ENCODE peak calls at places on chromosome 12, in seven cellular contexts. X, H, L, O, I, F and C are unnamed samples. For H3K4me1 and H3K36me3, the result is how much of the 10 kb centered on the place peaks cover.

GRCh38 chr12:79547735-79548347 is 142.9 kb downstream of the PAWR start:
- DNase-seq in H (no peak), I (peak), F (no peak), O (peak), L (peak), X (peak), C (peak)

GRCh38 chr12:1917172-1918070 is 1.0 kb downstream of the CACNA2D4 start:
- DNase-seq in O (no peak), H (peak), L (no peak), X (no peak), I (peak), F (no peak), C (no peak)

GRCh38 chr12:13376627-13377373 is 180.3 kb downstream of the EMP1 start:
- DNase-seq in X (no peak), F (no peak), O (no peak), I (peak), H (peak), L (peak), C (no peak)

GRCh38 chr12:45469902-45470301 is 254.0 kb downstream of the ANO6 start:
- DNase-seq in F (no peak), I (no peak), H (no peak), O (no peak), X (no peak), L (no peak), C (no peak)

GRCh38 chr12:2854669-2855453 is 2.0 kb downstream of the TEX52 start:
- DNase-seq in H (no peak), I (peak), O (no peak), X (no peak), L (peak), F (no peak), C (no peak)

GRCh38 chr12:68497702-68498101 is 113.0 kb upstream of the RAP1B start:
- DNase-seq in X (peak), F (no peak), H (no peak), L (no peak), O (no peak), I (no peak), C (peak)

GRCh38 chr12:13390381-13390856 is 193.9 kb downstream of the EMP1 start:
- DNase-seq in O (peak), X (peak), L (peak), F (peak), H (peak), I (peak), C (peak)

GRCh38 chr12:73547421-73547820 is 990.2 kb upstream of the ATXN7L3B start:
- DNase-seq in L (no peak), F (no peak), I (no peak), H (no peak), X (no peak), O (no peak), C (peak)

GRCh38 chr12:64674367-64674922 is 64.2 kb downstream of the RASSF3 start:
- DNase-seq in F (no peak), O (no peak), L (no peak), X (no peak), I (no peak), H (no peak), C (no peak)

GRCh38 chr12:65594373-65594772 is 229.9 kb upstream of the HMGA2 start:
- DNase-seq in L (no peak), X (no peak), H (no peak), O (no peak), I (no peak), F (no peak), C (peak)

GRCh38 chr12:64450711-64451486 is 1.0 kb upstream of the TBK1 start:
- DNase-seq in F (no peak), I (peak), X (peak), L (no peak), O (no peak), H (no peak), C (peak)

GRCh38 chr12:4139191-4139590 is 134.4 kb upstream of the CCND2 start:
- DNase-seq in O (no peak), X (no peak), F (no peak), H (no peak), L (no peak), I (no peak), C (no peak)

GRCh38 chr12:92138144-92138543 is 7.5 kb downstream of the BTG1 start:
- DNase-seq in X (peak), L (no peak), F (no peak), H (no peak), I (no peak), O (no peak), C (peak)

GRCh38 chr12:113474635-113475436 is 3.2 kb upstream of the LHX5 start:
- DNase-seq in H (no peak), L (no peak), F (no peak), I (no peak), X (no peak), O (no peak), C (no peak)

GRCh38 chr12:54993181-54993835 is 8.7 kb upstream of the TESPA1 start:
- DNase-seq in F (no peak), L (peak), X (peak), O (peak), I (peak), H (peak), C (peak)

GRCh38 chr12:96408993-96409392 is 8.8 kb upstream of the CDK17 start:
- DNase-seq in F (no peak), L (no peak), O (no peak), X (no peak), H (no peak), I (no peak), C (no peak)

GRCh38 chr12:131047789-131048610 is 94.3 kb downstream of the ADGRD1 start:
- DNase-seq in O (peak), I (no peak), H (no peak), X (no peak), F (no peak), L (no peak), C (no peak)

GRCh38 chr12:104292872-104293794 is 10.4 kb upstream of the EID3 start:
- DNase-seq in O (no peak), H (no peak), F (no peak), L (no peak), I (no peak), X (no peak), C (peak)

GRCh38 chr12:91074851-91075250 is 17.0 kb upstream of the KERA start:
- DNase-seq in H (no peak), X (no peak), L (no peak), F (no peak), O (no peak), I (no peak), C (no peak)

GRCh38 chr12:47868041-47868440 is 36.8 kb downstream of the VDR start:
- DNase-seq in O (no peak), L (peak), H (no peak), X (no peak), F (no peak), I (peak), C (peak)

GRCh38 chr12:1204581-1205121 is 213.6 kb downstream of the ERC1 start:
- DNase-seq in H (no peak), I (no peak), F (no peak), L (no peak), X (peak), O (no peak), C (peak)

GRCh38 chr12:113097716-113098427 is 37.7 kb downstream of the RASAL1 start:
- DNase-seq in O (no peak), X (peak), F (peak), L (no peak), H (no peak), I (no peak), C (peak)

GRCh38 chr12:67943295-67943892 is 45.9 kb upstream of the IFNG-AS1 start:
- DNase-seq in O (peak), H (peak), I (peak), L (peak), F (no peak), X (peak), C (peak)

GRCh38 chr12:49200882-49201594 is 12.2 kb upstream of the TUBA1A start:
- DNase-seq in H (no peak), X (peak), L (no peak), F (no peak), I (no peak), O (no peak), C (peak)

GRCh38 chr12:67716817-67717216 is 68.3 kb downstream of the DYRK2 start:
- DNase-seq in X (peak), O (no peak), H (no peak), F (no peak), I (no peak), L (no peak), C (peak)

GRCh38 chr12:108360487-108360886 is 21.4 kb upstream of the CMKLR1 start:
- DNase-seq in F (no peak), X (peak), L (no peak), H (no peak), I (no peak), O (no peak), C (peak)

GRCh38 chr12:30964896-30965612 is 38.5 kb downstream of the TSPAN11 start:
- DNase-seq in F (no peak), H (no peak), I (no peak), X (no peak), L (no peak), O (no peak), C (no peak)

GRCh38 chr12:752673-753400 is 458 bp downstream of the WNK1 start:
- DNase-seq in F (peak), L (peak), X (peak), I (peak), O (peak), H (peak), C (peak)

GRCh38 chr12:112018571-112019237 is 5.5 kb downstream of the ERP29 start:
- DNase-seq in X (peak), L (no peak), O (no peak), F (no peak), I (no peak), H (no peak), C (peak)

GRCh38 chr12:109389146-109389545 is 41.4 kb downstream of the MYO1H start:
- DNase-seq in O (no peak), H (no peak), L (no peak), F (no peak), X (peak), I (no peak), C (no peak)

GRCh38 chr12:114041136-114041535 is 75.0 kb upstream of the RBM19 start:
- DNase-seq in L (no peak), F (no peak), I (no peak), X (no peak), H (no peak), O (no peak), C (no peak)

GRCh38 chr12:51377099-51377984 is 13.9 kb downstream of the GALNT6 start:
- DNase-seq in F (no peak), L (no peak), O (no peak), X (no peak), H (no peak), I (no peak), C (peak)

GRCh38 chr12:14984036-14984435 is 11.2 kb downstream of the PDE6H start:
- DNase-seq in F (no peak), O (no peak), H (no peak), X (no peak), I (no peak), L (no peak), C (no peak)

GRCh38 chr12:105451798-105452197 is 121.3 kb downstream of the C12orf75 start:
- DNase-seq in O (no peak), I (no peak), F (no peak), X (no peak), L (no peak), H (no peak), C (no peak)

GRCh38 chr12:11824069-11824468 is 174.6 kb downstream of the ETV6 start:
- DNase-seq in O (no peak), F (no peak), I (no peak), X (no peak), H (no peak), L (no peak), C (no peak)

GRCh38 chr12:52190860-52191729 is 719 bp downstream of the KRT80 start:
- DNase-seq in F (no peak), H (no peak), L (no peak), X (peak), O (no peak), I (no peak), C (no peak)

GRCh38 chr12:110577717-110578521 is 5.2 kb downstream of the PPTC7 start:
- DNase-seq in F (no peak), L (peak), X (peak), H (no peak), I (peak), O (no peak), C (peak)

GRCh38 chr12:29067430-29067829 is 81.6 kb upstream of the FAR2 start:
- DNase-seq in H (no peak), X (no peak), F (no peak), O (no peak), L (no peak), I (no peak), C (no peak)

GRCh38 chr12:114480309-114481199 is 74.6 kb upstream of the TBX5 start:
- DNase-seq in X (peak), O (no peak), H (no peak), I (no peak), L (no peak), F (no peak), C (peak)

GRCh38 chr12:124718052-124718451 is 145.6 kb downstream of the SCARB1 start:
- DNase-seq in I (no peak), F (no peak), L (no peak), X (no peak), H (no peak), O (no peak), C (no peak)
- H3K4me1 ChIP-seq in I (under half), F (under half), L (under half), X (under half), H (under half), O (under half), C (under half)

DNA sequence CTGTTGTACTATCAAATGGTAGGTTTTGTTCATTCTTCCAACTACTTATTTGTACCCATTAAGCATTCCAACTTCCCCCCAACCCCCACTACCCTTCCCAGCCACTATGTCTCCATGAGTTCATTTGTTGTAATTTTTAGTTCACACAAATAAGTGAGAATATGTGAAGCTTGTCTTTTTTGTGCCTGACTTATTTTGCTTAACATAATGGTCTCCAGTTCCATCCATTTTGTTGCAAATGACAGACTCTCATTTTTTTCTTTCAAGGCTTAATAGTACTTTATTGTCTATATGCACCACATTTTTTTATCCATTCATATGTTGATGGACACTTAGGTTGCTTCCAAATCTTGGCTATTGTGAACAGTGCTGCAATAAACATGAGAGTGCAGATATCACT is 86.2 kb downstream of the ALG10B start:
- DNase-seq in I (no peak), O (no peak), X (no peak), F (no peak), H (no peak), L (no peak), C (no peak)
- H3K36me3 ChIP-seq in I (under half), O (under half), X (under half), F (under half), H (under half), L (under half), C (under half)

GRCh38 chr12:6965714-6966113 is 4.8 kb downstream of the PHB2 start:
- DNase-seq in L (no peak), X (no peak), H (no peak), I (no peak), O (no peak), F (no peak), C (no peak)

GRCh38 chr12:6967548-6968100 is 2.8 kb downstream of the PHB2 start:
- DNase-seq in O (no peak), I (no peak), L (no peak), F (no peak), H (no peak), X (no peak), C (no peak)

GRCh38 chr12:6966351-6966750 is 4.1 kb downstream of the PHB2 start:
- DNase-seq in L (no peak), O (no peak), X (no peak), H (no peak), I (no peak), F (no peak), C (no peak)

GRCh38 chr12:6970096-6970527 is 352 bp downstream of the PHB2 start:
- DNase-seq in I (no peak), X (peak), L (no peak), O (peak), F (no peak), H (no peak), C (no peak)

DNA sequence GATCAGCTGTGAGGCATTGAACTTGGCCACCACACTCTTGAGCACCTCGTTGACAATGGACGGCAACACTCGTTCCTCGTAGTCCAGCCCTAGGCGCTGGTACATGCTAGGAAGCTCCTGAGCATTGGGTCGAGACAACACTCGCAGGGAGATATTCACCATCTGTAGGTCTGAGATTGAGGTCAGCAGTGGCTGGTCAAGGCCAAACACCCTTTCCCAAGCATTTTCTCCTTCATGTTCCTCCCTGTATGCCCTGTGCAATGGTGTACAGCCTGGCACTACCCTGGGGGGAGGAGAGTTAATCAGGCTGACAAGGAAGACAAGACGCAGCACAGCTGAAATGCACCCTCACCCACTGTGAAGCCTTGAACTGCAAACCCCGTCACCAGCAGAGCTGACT is 2.0 kb downstream of the PHB2 start:
- DNase-seq in O (no peak), F (no peak), X (no peak), L (no peak), I (no peak), H (no peak), C (no peak)
- H3K4me1 ChIP-seq in O (under half), F (under half), X (under half), L (under half), I (under half), H (half or more), C (under half)

GRCh38 chr12:57118711-57119271 is 7.6 kb upstream of the STAT6 start:
- DNase-seq in X (peak), O (no peak), H (no peak), L (no peak), I (peak), F (no peak), C (no peak)

GRCh38 chr12:57112492-57113294 is 1.5 kb upstream of the STAT6 start:
- DNase-seq in F (no peak), I (peak), X (no peak), O (no peak), H (peak), L (no peak), C (no peak)

GRCh38 chr12:57119694-57120093 is 8.5 kb upstream of the STAT6 start:
- DNase-seq in H (no peak), L (no peak), X (no peak), I (no peak), O (no peak), F (no peak), C (no peak)

GRCh38 chr12:57119294-57119693 is 8.1 kb upstream of the STAT6 start:
- DNase-seq in F (no peak), L (no peak), O (no peak), H (no peak), I (no peak), X (no peak), C (no peak)

DNA sequence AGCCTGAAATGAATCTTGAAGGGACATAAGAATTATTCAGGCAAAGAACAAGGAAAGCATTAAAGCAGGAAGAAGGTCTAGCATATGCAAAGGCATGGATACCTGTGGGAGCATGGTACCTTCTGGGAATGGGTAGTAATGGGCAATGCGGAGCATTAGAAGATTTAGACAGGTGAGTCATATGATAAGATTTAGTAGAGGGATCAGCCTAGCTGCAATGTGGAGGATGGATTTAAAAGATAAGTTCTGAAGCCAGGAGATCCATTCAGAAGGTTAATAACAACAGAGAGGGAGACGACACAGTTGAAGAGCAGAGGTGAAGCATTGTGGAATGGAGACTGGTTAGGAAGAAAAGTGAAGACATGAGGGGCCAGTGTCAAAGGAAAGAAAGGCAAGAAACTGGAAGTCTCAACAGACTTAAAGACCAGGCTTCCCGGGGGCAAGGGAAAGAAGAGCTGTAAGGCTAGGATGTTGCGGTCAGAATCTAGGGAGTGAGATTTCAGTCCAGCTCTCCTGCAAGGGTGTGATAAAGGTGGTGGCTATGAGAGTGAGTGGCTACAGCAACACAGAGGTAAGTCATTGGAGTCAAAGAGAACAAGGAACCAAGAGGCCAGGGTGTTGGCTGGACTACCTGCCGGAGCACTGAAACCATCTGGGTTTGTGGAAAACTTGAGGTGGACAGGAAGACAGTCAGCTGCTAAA is 5.6 kb upstream of the STAT6 start:
- DNase-seq in L (no peak), O (no peak), I (no peak), H (no peak), F (no peak), X (no peak), C (no peak)
- H3K36me3 ChIP-seq in L (under half), O (under half), I (under half), H (under half), F (under half), X (under half), C (under half)

DNA sequence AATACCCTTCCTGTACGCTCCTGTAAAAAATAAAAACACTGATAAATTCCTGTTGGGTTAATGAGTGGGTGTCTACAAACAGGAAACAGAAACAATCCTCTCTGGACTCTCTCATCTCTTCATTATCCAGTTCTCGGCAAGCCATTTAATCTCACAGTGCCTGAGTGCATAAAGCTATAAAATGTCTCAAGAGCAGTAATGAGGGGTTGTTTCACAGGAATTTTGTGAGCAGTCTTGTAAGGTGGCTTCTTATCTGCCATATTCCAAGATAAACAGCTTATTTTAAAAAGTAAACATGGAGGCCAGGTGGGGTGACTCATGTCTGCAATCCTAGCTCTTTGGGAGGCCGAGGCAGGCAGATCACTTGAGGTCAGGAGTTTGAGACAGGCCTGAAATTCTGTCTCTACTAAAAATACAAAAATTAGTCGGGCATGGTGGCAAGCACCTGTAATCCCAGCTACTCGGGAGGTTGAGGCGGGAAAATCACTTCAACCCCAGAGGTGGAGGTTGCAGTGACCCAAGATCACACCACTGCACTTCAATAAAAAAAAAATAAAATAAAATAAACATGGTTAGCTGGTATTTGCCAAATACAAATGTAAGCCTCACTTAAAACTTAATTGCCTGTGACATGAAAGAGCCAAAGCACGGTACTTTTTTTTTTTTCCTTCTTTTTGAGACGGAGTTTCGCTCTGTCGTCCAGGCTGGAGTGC is 54.0 kb downstream of the CLIP1 start:
- DNase-seq in O (no peak), I (peak), L (no peak), X (peak), F (no peak), H (no peak), C (peak)
- H3K4me1 ChIP-seq in O (under half), I (under half), L (under half), X (under half), F (under half), H (under half), C (under half)

GRCh38 chr12:121251838-121252237 is 41.9 kb downstream of the P2RX4 start:
- DNase-seq in I (no peak), X (no peak), H (no peak), L (no peak), F (no peak), O (no peak), C (no peak)
- H3K36me3 ChIP-seq in I (under half), X (under half), H (half or more), L (under half), F (under half), O (under half), C (half or more)

GRCh38 chr12:6334940-6335450 is 6.9 kb downstream of the TNFRSF1A start:
- DNase-seq in L (peak), H (peak), F (no peak), O (no peak), I (peak), X (peak), C (no peak)
- H3K4me1 ChIP-seq in L (half or more), H (half or more), F (under half), O (under half), I (under half), X (half or more), C (half or more)